ENCODE peak calls at places on chromosomes 13 and 19, in eight cellular contexts. One of them, this sample, is unnamed.

GRCh38 chr13:43159007-43159406 is 135.6 kb downstream of the DNAJC15 start:
- DNase-seq in tibial nerve: no peak
- DNase-seq in mesothelial cell of epicardium: no peak
- DNase-seq in cardiac muscle cell: peak
- DNase-seq in brain microvascular endothelial cell: peak
- DNase-seq in psoas muscle: no peak
- DNase-seq in astrocyte of the cerebellum: peak
- DNase-seq in GM23338: peak
- DNase-seq in this sample: no peak

GRCh38 chr13:89695343-89696257 is 1651.9 kb upstream of the MIR17HG start:
- DNase-seq in tibial nerve: peak
- DNase-seq in mesothelial cell of epicardium: peak
- DNase-seq in cardiac muscle cell: peak
- DNase-seq in brain microvascular endothelial cell: peak
- DNase-seq in psoas muscle: no peak
- DNase-seq in astrocyte of the cerebellum: peak
- DNase-seq in GM23338: peak
- DNase-seq in this sample: peak

GRCh38 chr19:41821003-41821735 is 23.3 kb downstream of the LYPD4 start:
- DNase-seq in tibial nerve: no peak
- DNase-seq in mesothelial cell of epicardium: no peak
- DNase-seq in cardiac muscle cell: peak
- DNase-seq in brain microvascular endothelial cell: peak
- DNase-seq in psoas muscle: no peak
- DNase-seq in astrocyte of the cerebellum: no peak
- DNase-seq in GM23338: peak
- DNase-seq in this sample: peak

GRCh38 chr19:56333506-56333905 is 18.9 kb upstream of the ZSCAN5A start:
- DNase-seq in tibial nerve: peak
- DNase-seq in mesothelial cell of epicardium: no peak
- DNase-seq in cardiac muscle cell: peak
- DNase-seq in brain microvascular endothelial cell: peak
- DNase-seq in psoas muscle: no peak
- DNase-seq in astrocyte of the cerebellum: peak
- DNase-seq in GM23338: peak
- DNase-seq in this sample: peak

GRCh38 chr13:73224708-73225107 is 165.9 kb downstream of the KLF5 start:
- DNase-seq in tibial nerve: no peak
- DNase-seq in mesothelial cell of epicardium: no peak
- DNase-seq in cardiac muscle cell: peak
- DNase-seq in brain microvascular endothelial cell: no peak
- DNase-seq in psoas muscle: no peak
- DNase-seq in astrocyte of the cerebellum: no peak
- DNase-seq in GM23338: no peak
- DNase-seq in this sample: no peak

GRCh38 chr19:46872967-46873366 is 12.2 kb downstream of the ARHGAP35 start:
- DNase-seq in tibial nerve: no peak
- DNase-seq in mesothelial cell of epicardium: no peak
- DNase-seq in cardiac muscle cell: no peak
- DNase-seq in brain microvascular endothelial cell: no peak
- DNase-seq in psoas muscle: no peak
- DNase-seq in astrocyte of the cerebellum: no peak
- DNase-seq in GM23338: no peak
- DNase-seq in this sample: no peak

GRCh38 chr13:45447050-45447661 is 17.6 kb upstream of the COG3 start:
- DNase-seq in tibial nerve: no peak
- DNase-seq in mesothelial cell of epicardium: no peak
- DNase-seq in cardiac muscle cell: no peak
- DNase-seq in brain microvascular endothelial cell: no peak
- DNase-seq in psoas muscle: no peak
- DNase-seq in astrocyte of the cerebellum: no peak
- DNase-seq in GM23338: no peak
- DNase-seq in this sample: no peak

GRCh38 chr13:23626730-23627129 is 56.5 kb downstream of the TNFRSF19 start:
- DNase-seq in tibial nerve: no peak
- DNase-seq in mesothelial cell of epicardium: no peak
- DNase-seq in cardiac muscle cell: no peak
- DNase-seq in brain microvascular endothelial cell: no peak
- DNase-seq in psoas muscle: no peak
- DNase-seq in astrocyte of the cerebellum: no peak
- DNase-seq in GM23338: no peak
- DNase-seq in this sample: no peak

GRCh38 chr13:24716011-24716410 is 35.8 kb downstream of the ATP12A start:
- DNase-seq in tibial nerve: no peak
- DNase-seq in mesothelial cell of epicardium: no peak
- DNase-seq in cardiac muscle cell: no peak
- DNase-seq in brain microvascular endothelial cell: no peak
- DNase-seq in psoas muscle: no peak
- DNase-seq in astrocyte of the cerebellum: no peak
- DNase-seq in GM23338: peak
- DNase-seq in this sample: no peak

GRCh38 chr19:55494172-55494761 is 6.0 kb downstream of the SSC5D start:
- DNase-seq in tibial nerve: no peak
- DNase-seq in mesothelial cell of epicardium: no peak
- DNase-seq in cardiac muscle cell: peak
- DNase-seq in brain microvascular endothelial cell: peak
- DNase-seq in psoas muscle: peak
- DNase-seq in astrocyte of the cerebellum: no peak
- DNase-seq in GM23338: no peak
- DNase-seq in this sample: no peak

GRCh38 chr13:80840313-80840976 is 499.5 kb upstream of the SPRY2 start:
- DNase-seq in tibial nerve: peak
- DNase-seq in mesothelial cell of epicardium: no peak
- DNase-seq in cardiac muscle cell: peak
- DNase-seq in brain microvascular endothelial cell: peak
- DNase-seq in psoas muscle: no peak
- DNase-seq in astrocyte of the cerebellum: peak
- DNase-seq in GM23338: peak
- DNase-seq in this sample: no peak

GRCh38 chr13:34040863-34041262 is 222.9 kb downstream of the RFC3 start:
- DNase-seq in tibial nerve: no peak
- DNase-seq in mesothelial cell of epicardium: no peak
- DNase-seq in cardiac muscle cell: no peak
- DNase-seq in brain microvascular endothelial cell: no peak
- DNase-seq in psoas muscle: no peak
- DNase-seq in astrocyte of the cerebellum: no peak
- DNase-seq in GM23338: no peak
- DNase-seq in this sample: no peak

GRCh38 chr13:69545500-69546025 is 562.1 kb upstream of the ATXN8OS start:
- DNase-seq in tibial nerve: no peak
- DNase-seq in mesothelial cell of epicardium: no peak
- DNase-seq in cardiac muscle cell: no peak
- DNase-seq in brain microvascular endothelial cell: no peak
- DNase-seq in psoas muscle: no peak
- DNase-seq in astrocyte of the cerebellum: no peak
- DNase-seq in GM23338: no peak
- DNase-seq in this sample: no peak

GRCh38 chr13:95643814-95644598 is 500 bp downstream of the DZIP1 start:
- DNase-seq in tibial nerve: no peak
- DNase-seq in mesothelial cell of epicardium: peak
- DNase-seq in cardiac muscle cell: peak
- DNase-seq in brain microvascular endothelial cell: peak
- DNase-seq in psoas muscle: peak
- DNase-seq in astrocyte of the cerebellum: no peak
- DNase-seq in GM23338: peak
- DNase-seq in this sample: peak

GRCh38 chr19:33376423-33376822 is 2.9 kb downstream of the CEBPG start:
- DNase-seq in tibial nerve: peak
- DNase-seq in mesothelial cell of epicardium: no peak
- DNase-seq in cardiac muscle cell: peak
- DNase-seq in brain microvascular endothelial cell: peak
- DNase-seq in psoas muscle: peak
- DNase-seq in astrocyte of the cerebellum: peak
- DNase-seq in GM23338: no peak
- DNase-seq in this sample: no peak

GRCh38 chr13:43546821-43547220 is 240.0 kb downstream of the ENOX1 start:
- DNase-seq in tibial nerve: no peak
- DNase-seq in mesothelial cell of epicardium: no peak
- DNase-seq in cardiac muscle cell: no peak
- DNase-seq in brain microvascular endothelial cell: no peak
- DNase-seq in psoas muscle: no peak
- DNase-seq in astrocyte of the cerebellum: no peak
- DNase-seq in GM23338: no peak
- DNase-seq in this sample: no peak

GRCh38 chr19:39810424-39810823 is 23.5 kb downstream of the DYRK1B start:
- DNase-seq in tibial nerve: no peak
- DNase-seq in mesothelial cell of epicardium: no peak
- DNase-seq in cardiac muscle cell: no peak
- DNase-seq in brain microvascular endothelial cell: no peak
- DNase-seq in psoas muscle: no peak
- DNase-seq in astrocyte of the cerebellum: no peak
- DNase-seq in GM23338: no peak
- DNase-seq in this sample: no peak

GRCh38 chr19:39805120-39805519 is 26.5 kb downstream of the LEUTX start:
- DNase-seq in tibial nerve: no peak
- DNase-seq in mesothelial cell of epicardium: no peak
- DNase-seq in cardiac muscle cell: no peak
- DNase-seq in brain microvascular endothelial cell: peak
- DNase-seq in psoas muscle: no peak
- DNase-seq in astrocyte of the cerebellum: no peak
- DNase-seq in GM23338: no peak
- DNase-seq in this sample: no peak

GRCh38 chr19:39809368-39809767 is 24.6 kb downstream of the DYRK1B start:
- DNase-seq in tibial nerve: no peak
- DNase-seq in mesothelial cell of epicardium: no peak
- DNase-seq in cardiac muscle cell: no peak
- DNase-seq in brain microvascular endothelial cell: no peak
- DNase-seq in psoas muscle: no peak
- DNase-seq in astrocyte of the cerebellum: no peak
- DNase-seq in GM23338: no peak
- DNase-seq in this sample: no peak

GRCh38 chr19:39811064-39811463 is 22.9 kb downstream of the DYRK1B start:
- DNase-seq in tibial nerve: no peak
- DNase-seq in mesothelial cell of epicardium: no peak
- DNase-seq in cardiac muscle cell: no peak
- DNase-seq in brain microvascular endothelial cell: no peak
- DNase-seq in psoas muscle: no peak
- DNase-seq in astrocyte of the cerebellum: no peak
- DNase-seq in GM23338: no peak
- DNase-seq in this sample: no peak

GRCh38 chr19:39807846-39808364 is 26.1 kb downstream of the DYRK1B start:
- DNase-seq in tibial nerve: no peak
- DNase-seq in mesothelial cell of epicardium: no peak
- DNase-seq in cardiac muscle cell: no peak
- DNase-seq in brain microvascular endothelial cell: no peak
- DNase-seq in psoas muscle: no peak
- DNase-seq in astrocyte of the cerebellum: no peak
- DNase-seq in GM23338: no peak
- DNase-seq in this sample: no peak
- TF ChIP-seq CTCF in tibial nerve: no peak
- TF ChIP-seq CTCF in mesothelial cell of epicardium: no peak
- TF ChIP-seq CTCF in cardiac muscle cell: no peak
- TF ChIP-seq CTCF in brain microvascular endothelial cell: no peak
- TF ChIP-seq CTCF in psoas muscle: no peak
- TF ChIP-seq CTCF in astrocyte of the cerebellum: no peak
- TF ChIP-seq CTCF in GM23338: no peak
- TF ChIP-seq CTCF in this sample: no peak

DNA sequence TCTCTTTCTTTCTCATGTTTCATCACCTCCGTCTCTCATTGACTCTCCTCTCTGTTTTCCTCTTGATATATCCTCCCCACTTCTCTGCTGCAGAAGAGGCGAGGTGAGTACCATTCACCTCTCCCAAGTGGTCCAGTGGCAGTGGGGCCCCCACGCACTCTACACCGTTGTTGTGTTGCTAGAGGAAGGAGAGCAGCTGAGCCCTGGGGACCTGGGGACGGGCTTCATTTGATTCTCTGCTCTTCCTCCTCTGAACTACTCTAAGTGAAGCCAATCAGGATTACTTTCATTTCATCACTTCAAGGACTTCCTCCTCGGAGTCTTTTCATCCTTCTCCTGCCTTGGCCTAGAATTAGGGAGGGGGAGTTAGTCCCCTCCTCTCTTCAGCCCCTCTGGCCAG is 64.6 kb downstream of the CCNE1 start:
- DNase-seq in tibial nerve: no peak
- DNase-seq in mesothelial cell of epicardium: no peak
- DNase-seq in cardiac muscle cell: no peak
- DNase-seq in brain microvascular endothelial cell: no peak
- DNase-seq in psoas muscle: no peak
- DNase-seq in astrocyte of the cerebellum: no peak
- DNase-seq in GM23338: no peak
- DNase-seq in this sample: no peak
- TF ChIP-seq CTCF in tibial nerve: no peak
- TF ChIP-seq CTCF in mesothelial cell of epicardium: no peak
- TF ChIP-seq CTCF in cardiac muscle cell: no peak
- TF ChIP-seq CTCF in brain microvascular endothelial cell: no peak
- TF ChIP-seq CTCF in psoas muscle: no peak
- TF ChIP-seq CTCF in astrocyte of the cerebellum: no peak
- TF ChIP-seq CTCF in GM23338: no peak
- TF ChIP-seq CTCF in this sample: no peak

DNA sequence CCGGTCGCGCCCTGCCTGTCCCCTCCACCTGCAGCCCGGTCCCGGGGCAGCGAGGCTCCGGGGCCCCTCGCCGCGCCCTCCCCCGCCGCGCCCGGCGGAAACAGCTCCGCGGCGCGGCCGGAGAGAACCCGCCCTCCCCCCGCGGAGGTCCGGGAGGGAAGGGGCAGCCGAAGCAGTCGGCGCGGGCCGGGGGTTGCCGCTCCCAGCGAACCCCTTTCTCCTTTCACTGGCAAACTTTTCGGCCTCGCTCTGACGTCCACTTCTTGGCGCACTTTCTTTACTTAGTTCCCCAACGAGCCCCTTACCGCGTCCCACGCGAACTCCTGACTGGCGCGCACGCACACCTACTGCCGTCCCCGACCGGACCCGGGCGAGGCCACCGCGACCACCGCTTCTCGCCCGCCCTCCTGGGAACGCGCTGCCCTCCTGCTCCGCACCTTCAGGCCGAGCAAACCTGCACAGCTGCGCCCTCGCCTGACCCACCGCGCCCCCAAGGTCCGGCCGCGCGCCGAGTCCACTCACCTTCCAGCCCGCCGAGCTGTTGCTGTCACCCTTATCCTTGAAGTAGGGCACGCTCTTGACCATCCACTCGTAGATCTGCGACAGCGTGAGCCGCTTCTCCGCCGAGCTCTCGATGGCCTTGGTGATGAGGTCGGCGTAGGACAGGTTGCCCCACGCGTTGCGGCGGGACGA is 1.2 kb downstream of the FOXO1 start:
- DNase-seq in tibial nerve: no peak
- DNase-seq in mesothelial cell of epicardium: peak
- DNase-seq in cardiac muscle cell: no peak
- DNase-seq in brain microvascular endothelial cell: no peak
- DNase-seq in psoas muscle: peak
- DNase-seq in astrocyte of the cerebellum: no peak
- DNase-seq in GM23338: peak
- DNase-seq in this sample: peak
- TF ChIP-seq CTCF in tibial nerve: no peak
- TF ChIP-seq CTCF in mesothelial cell of epicardium: no peak
- TF ChIP-seq CTCF in cardiac muscle cell: peak
- TF ChIP-seq CTCF in brain microvascular endothelial cell: no peak
- TF ChIP-seq CTCF in psoas muscle: no peak
- TF ChIP-seq CTCF in astrocyte of the cerebellum: no peak
- TF ChIP-seq CTCF in GM23338: peak
- TF ChIP-seq CTCF in this sample: no peak

DNA sequence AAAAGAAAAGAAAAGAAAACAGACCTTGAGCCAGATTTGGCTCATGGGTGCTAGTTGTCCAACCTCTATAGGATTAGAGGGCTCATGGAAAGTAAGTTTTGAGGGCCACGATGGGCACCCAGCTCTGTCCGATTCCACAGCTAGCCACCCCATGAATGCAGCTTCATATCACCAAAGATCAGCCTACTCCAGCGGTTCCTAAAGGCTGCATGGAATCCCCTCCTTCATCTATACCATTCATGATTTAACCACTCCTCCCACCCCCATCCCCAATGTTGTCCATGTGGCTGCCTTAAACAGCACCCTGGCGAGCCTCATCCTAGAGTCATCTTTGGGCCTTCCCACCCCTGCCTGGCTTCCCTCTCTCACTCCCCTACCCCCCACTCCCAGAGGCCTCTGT is 2.1 kb downstream of the MVB12A start:
- DNase-seq in tibial nerve: no peak
- DNase-seq in mesothelial cell of epicardium: no peak
- DNase-seq in cardiac muscle cell: no peak
- DNase-seq in brain microvascular endothelial cell: no peak
- DNase-seq in psoas muscle: no peak
- DNase-seq in astrocyte of the cerebellum: no peak
- DNase-seq in GM23338: no peak
- DNase-seq in this sample: no peak
- TF ChIP-seq CTCF in tibial nerve: no peak
- TF ChIP-seq CTCF in mesothelial cell of epicardium: no peak
- TF ChIP-seq CTCF in cardiac muscle cell: no peak
- TF ChIP-seq CTCF in brain microvascular endothelial cell: no peak
- TF ChIP-seq CTCF in psoas muscle: no peak
- TF ChIP-seq CTCF in astrocyte of the cerebellum: no peak
- TF ChIP-seq CTCF in GM23338: no peak
- TF ChIP-seq CTCF in this sample: no peak